ENCODE peak calls at places on chromosomes 11 and 22, in ten cellular contexts. Z, Q, D, C, E, U, A, N, J and P are unnamed samples.

GRCh38 chr11:34840736-34841386 is 75.3 kb downstream of the APIP start:
- DNase-seq in D (no peak), Q (peak; percentile 67), U (peak; percentile 51), C (no peak), A (peak; percentile 27), J (peak; percentile 59), N (no peak), E (peak; percentile 37), Z (no peak), P (peak; percentile 73)

GRCh38 chr11:2725367-2726300 is 25.8 kb upstream of the KCNQ1OT1 start:
- DNase-seq in J (no peak), N (no peak), U (peak; percentile 50), E (peak; percentile 56), D (peak; percentile 53), A (no peak), Z (peak; percentile 21), C (peak; percentile 87), Q (no peak), P (no peak)

GRCh38 chr11:66847461-66848232 is 4.4 kb downstream of the RCE1 start:
- DNase-seq in N (no peak), E (no peak), C (peak; percentile 52), Q (no peak), U (no peak), D (no peak), J (no peak), Z (no peak), A (no peak), P (no peak)

GRCh38 chr11:1053121-1053901 is 16.8 kb upstream of the MUC6 start:
- DNase-seq in J (no peak), E (peak; percentile 31), D (no peak), N (no peak), A (peak; percentile 27), Z (no peak), C (peak; percentile 58), U (no peak), Q (no peak), P (no peak)

GRCh38 chr22:23827351-23827995 is 11.3 kb downstream of the DERL3 start:
- DNase-seq in U (no peak), D (no peak), A (no peak), E (no peak), N (no peak), J (no peak), Z (no peak), C (peak; percentile 44), Q (no peak), P (no peak)

GRCh38 chr11:71355266-71355665 is 92.9 kb downstream of the DHCR7 start:
- DNase-seq in N (no peak), C (no peak), Q (no peak), D (no peak), U (no peak), E (no peak), Z (peak; percentile 41), A (peak; percentile 27), J (no peak), P (no peak)

GRCh38 chr11:97856666-97857065 is 1164.1 kb upstream of the CNTN5 start:
- DNase-seq in U (no peak), J (no peak), Z (no peak), C (no peak), N (no peak), Q (no peak), E (no peak), A (no peak), D (no peak), P (no peak)

GRCh38 chr11:103877221-103877620 is 159.2 kb upstream of the DDI1 start:
- DNase-seq in J (peak; percentile 17), Q (peak; percentile 20), U (no peak), C (no peak), D (peak; percentile 32), N (no peak), Z (no peak), E (peak; percentile 11), A (peak; percentile 14), P (peak; percentile 19)

GRCh38 chr11:76579047-76579751 is 91.3 kb downstream of the LRRC32 start:
- DNase-seq in Z (no peak), J (no peak), C (no peak), N (no peak), A (no peak), D (no peak), Q (peak; percentile 41), E (no peak), U (peak; percentile 42), P (no peak)

GRCh38 chr11:67484847-67485311 is 2.1 kb downstream of the AIP start:
- DNase-seq in C (peak; percentile 68), N (no peak), D (no peak), J (no peak), A (no peak), E (no peak), U (no peak), Z (no peak), Q (peak; percentile 85), P (peak; percentile 85)

GRCh38 chr11:130979386-130979972 is 63.2 kb upstream of the SNX19 start:
- DNase-seq in Q (peak; percentile 8), U (no peak), Z (peak; percentile 18), C (no peak), N (no peak), A (peak; percentile 72), J (peak; percentile 23), E (peak; percentile 49), D (peak; percentile 74), P (peak; percentile 19)

GRCh38 chr11:132278801-132279574 is 908.6 kb downstream of the NTM start:
- DNase-seq in C (no peak), Z (peak; percentile 69), Q (peak; percentile 7), N (no peak), E (peak; percentile 37), D (peak; percentile 46), A (peak; percentile 10), U (no peak), J (peak; percentile 0), P (peak; percentile 55)

GRCh38 chr11:66220566-66220935 is 47.9 kb upstream of the RAB1B start:
- DNase-seq in N (no peak), E (no peak), D (no peak), A (no peak), J (no peak), Z (no peak), C (peak; percentile 44), U (no peak), Q (no peak), P (no peak)

GRCh38 chr11:57301711-57302423 is 22.9 kb downstream of the TNKS1BP1 start:
- DNase-seq in Z (no peak), C (no peak), E (no peak), J (no peak), Q (no peak), N (no peak), D (no peak), A (no peak), U (no peak), P (no peak)

GRCh38 chr11:57305523-57305922 is 19.2 kb downstream of the TNKS1BP1 start:
- DNase-seq in C (peak; percentile 58), E (no peak), Q (no peak), Z (no peak), N (no peak), A (no peak), D (no peak), U (no peak), J (no peak), P (no peak)

GRCh38 chr11:57302489-57302888 is 22.3 kb downstream of the TNKS1BP1 start:
- DNase-seq in U (no peak), D (no peak), Z (no peak), Q (no peak), C (peak; percentile 61), J (no peak), A (no peak), N (no peak), E (no peak), P (no peak)

GRCh38 chr11:57303990-57304579 is 20.7 kb downstream of the TNKS1BP1 start:
- DNase-seq in E (peak; percentile 44), Z (no peak), Q (no peak), U (no peak), D (peak; percentile 71), N (no peak), J (no peak), C (peak; percentile 67), A (peak; percentile 87), P (no peak)

DNA sequence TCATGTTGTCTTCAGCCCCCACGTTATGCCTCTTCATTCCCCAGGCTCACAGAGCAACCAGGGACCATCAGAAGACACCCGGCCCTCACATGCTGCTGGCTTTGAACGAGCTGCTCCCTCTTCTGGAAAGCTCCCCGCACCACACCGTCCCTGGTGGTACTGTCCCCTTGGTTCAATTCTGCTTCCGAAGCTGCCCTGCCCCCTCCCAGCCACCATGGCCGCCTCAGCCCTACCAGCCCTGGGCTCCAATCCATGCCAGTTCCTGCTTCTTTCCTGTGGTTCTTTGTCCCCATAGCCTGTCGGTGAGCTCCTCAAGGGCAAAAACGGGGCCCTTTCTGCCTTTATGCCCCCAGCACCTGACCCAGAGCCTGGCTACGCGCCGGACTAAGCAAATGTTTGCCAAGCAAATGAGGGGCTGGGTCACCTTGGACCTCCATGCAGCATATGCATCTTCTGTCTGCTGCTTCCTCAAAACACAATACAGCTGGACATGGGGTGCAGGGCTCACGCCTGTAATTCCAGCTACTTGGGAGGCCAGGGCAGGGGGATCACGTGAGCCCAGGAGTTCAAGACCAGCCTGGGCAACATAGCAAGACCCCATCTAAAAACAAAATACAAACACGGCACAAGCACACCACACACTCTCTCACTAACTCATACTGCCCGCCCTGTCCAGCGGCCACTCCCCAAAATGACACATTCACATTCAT is 21.3 kb downstream of the TNKS1BP1 start:
- DNase-seq in C (peak; percentile 43), Q (no peak), J (no peak), D (no peak), N (no peak), U (no peak), Z (no peak), E (peak; percentile 47), A (no peak), P (no peak)
- TF ChIP-seq CTCF in C (no peak), Q (no peak), J (no peak), D (no peak), N (no peak), U (no peak), Z (peak; percentile 10), E (peak; percentile 33), A (no peak), P (no peak)

DNA sequence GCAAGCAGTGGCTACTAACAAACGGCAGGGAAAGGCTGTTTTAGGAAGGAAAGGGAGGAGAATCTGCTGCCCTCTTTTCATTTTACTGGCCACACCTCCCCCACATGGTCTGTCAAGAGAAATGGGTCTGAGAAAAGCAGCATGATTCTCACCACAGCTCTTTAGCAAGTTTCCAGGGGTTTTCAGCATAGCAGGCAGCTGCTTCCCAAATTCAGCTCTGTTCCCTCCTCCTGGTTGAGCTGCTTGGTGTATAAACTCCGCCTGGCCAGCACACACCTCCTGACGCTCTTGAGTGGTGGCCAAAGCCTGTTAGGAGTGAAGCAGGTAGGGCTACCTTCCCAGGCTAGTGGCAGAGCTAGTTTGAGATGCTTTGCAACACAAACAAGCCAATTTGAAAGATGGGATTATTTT is 438.5 kb upstream of the CCDC90B start:
- DNase-seq in U (peak; percentile 84), Q (no peak), J (peak; percentile 4), E (peak; percentile 18), N (peak; percentile 80), D (peak; percentile 5), A (peak; percentile 29), Z (no peak), C (no peak), P (no peak)
- H3K4me3 ChIP-seq in U (no peak overlapping the region), Q (no peak overlapping the region), J (no peak overlapping the region), E (peak overlapping the region; percentile 42), N (peak overlapping the region; percentile 35), D (peak overlapping the region; percentile 37), A (peak overlapping the region; percentile 68), Z (no peak overlapping the region), C (peak overlapping the region; percentile 37), P (no peak overlapping the region)

GRCh38 chr11:62245271-62245753 is 3.3 kb downstream of the SCGB1D2 start:
- DNase-seq in J (peak; percentile 29), Q (peak; percentile 24), Z (peak; percentile 27), C (no peak), A (peak; percentile 63), E (no peak), D (peak; percentile 48), U (no peak), N (no peak), P (peak; percentile 33)
- TF ChIP-seq CTCF in J (peak; percentile 24), Q (peak; percentile 63), Z (peak; percentile 46), C (no peak), A (peak; percentile 40), E (no peak), D (no peak), U (no peak), N (no peak), P (peak; percentile 40)

GRCh38 chr11:116276051-116277044 is 496.4 kb downstream of the BUD13 start:
- DNase-seq in U (peak; percentile 66), C (peak; percentile 85), J (peak; percentile 82), Z (peak; percentile 18), E (peak; percentile 93), A (peak; percentile 67), N (peak; percentile 40), Q (peak; percentile 62), D (no peak), P (peak; percentile 82)
- H3K4me3 ChIP-seq in U (no peak overlapping the region), C (peak overlapping the region; percentile 35), J (peak overlapping the region; percentile 44), Z (no peak overlapping the region), E (peak overlapping the region; percentile 54), A (no peak overlapping the region), N (no peak overlapping the region), Q (no peak overlapping the region), D (no peak overlapping the region), P (no peak overlapping the region)